ENCODE peak calls at places on chromosomes 6 and 20, in seven cellular contexts. One of them, this sample, is unnamed.

GRCh38 chr6:75084872-75085381 is 120.9 kb downstream of the COL12A1 start:
- DNase-seq in left ventricle myocardium inferior: no peak
- DNase-seq in epithelial cell of esophagus: peak; percentile 45
- DNase-seq in fibroblast of villous mesenchyme: no peak
- DNase-seq in CD8-positive, alpha-beta T cell: no peak
- DNase-seq in NB4: no peak
- DNase-seq in AG04449: no peak
- DNase-seq in this sample: no peak

GRCh38 chr6:54335871-54336270 is 27.6 kb downstream of the TINAG start:
- DNase-seq in left ventricle myocardium inferior: no peak
- DNase-seq in CD8-positive, alpha-beta T cell: no peak
- DNase-seq in NB4: no peak
- DNase-seq in epithelial cell of esophagus: peak; percentile 97
- DNase-seq in fibroblast of villous mesenchyme: peak; percentile 96
- DNase-seq in AG04449: peak; percentile 93
- DNase-seq in this sample: peak; percentile 98

GRCh38 chr6:145895802-145896201 is 68.4 kb downstream of the SHPRH start:
- DNase-seq in CD8-positive, alpha-beta T cell: no peak
- DNase-seq in epithelial cell of esophagus: peak; percentile 4
- DNase-seq in NB4: no peak
- DNase-seq in left ventricle myocardium inferior: no peak
- DNase-seq in fibroblast of villous mesenchyme: peak; percentile 29
- DNase-seq in AG04449: no peak
- DNase-seq in this sample: peak; percentile 40

GRCh38 chr6:27568226-27568889 is 95.5 kb upstream of the ZNF184 start:
- DNase-seq in NB4: no peak
- DNase-seq in left ventricle myocardium inferior: no peak
- DNase-seq in epithelial cell of esophagus: peak; percentile 42
- DNase-seq in CD8-positive, alpha-beta T cell: no peak
- DNase-seq in AG04449: no peak
- DNase-seq in fibroblast of villous mesenchyme: no peak
- DNase-seq in this sample: no peak

GRCh38 chr6:45717027-45717426 is 298.6 kb downstream of the CLIC5 start:
- DNase-seq in epithelial cell of esophagus: no peak
- DNase-seq in fibroblast of villous mesenchyme: no peak
- DNase-seq in NB4: no peak
- DNase-seq in AG04449: no peak
- DNase-seq in left ventricle myocardium inferior: no peak
- DNase-seq in CD8-positive, alpha-beta T cell: no peak
- DNase-seq in this sample: no peak

GRCh38 chr6:30769088-30769852 is 24.9 kb upstream of the IER3 start:
- DNase-seq in left ventricle myocardium inferior: no peak
- DNase-seq in epithelial cell of esophagus: peak; percentile 97
- DNase-seq in fibroblast of villous mesenchyme: peak; percentile 95
- DNase-seq in NB4: peak; percentile 89
- DNase-seq in CD8-positive, alpha-beta T cell: no peak
- DNase-seq in AG04449: peak; percentile 87
- DNase-seq in this sample: peak; percentile 94

GRCh38 chr20:14384411-14384810 is 47.0 kb upstream of the FLRT3 start:
- DNase-seq in left ventricle myocardium inferior: no peak
- DNase-seq in epithelial cell of esophagus: peak; percentile 50
- DNase-seq in NB4: no peak
- DNase-seq in fibroblast of villous mesenchyme: peak; percentile 14
- DNase-seq in CD8-positive, alpha-beta T cell: no peak
- DNase-seq in AG04449: no peak
- DNase-seq in this sample: peak; percentile 32

GRCh38 chr6:137241481-137242011 is 22.4 kb upstream of the IFNGR1 start:
- DNase-seq in left ventricle myocardium inferior: no peak
- DNase-seq in fibroblast of villous mesenchyme: peak; percentile 23
- DNase-seq in AG04449: no peak
- DNase-seq in epithelial cell of esophagus: peak; percentile 55
- DNase-seq in CD8-positive, alpha-beta T cell: no peak
- DNase-seq in NB4: no peak
- DNase-seq in this sample: peak; percentile 56

GRCh38 chr20:1363522-1363921 is 29.3 kb downstream of the FKBP1A start:
- DNase-seq in CD8-positive, alpha-beta T cell: no peak
- DNase-seq in NB4: no peak
- DNase-seq in epithelial cell of esophagus: no peak
- DNase-seq in AG04449: no peak
- DNase-seq in left ventricle myocardium inferior: no peak
- DNase-seq in fibroblast of villous mesenchyme: no peak
- DNase-seq in this sample: no peak

GRCh38 chr6:82144007-82144851 is 103.3 kb downstream of the IBTK start:
- DNase-seq in fibroblast of villous mesenchyme: peak; percentile 88
- DNase-seq in CD8-positive, alpha-beta T cell: no peak
- DNase-seq in AG04449: peak; percentile 94
- DNase-seq in NB4: peak; percentile 15
- DNase-seq in epithelial cell of esophagus: peak; percentile 95
- DNase-seq in left ventricle myocardium inferior: no peak
- DNase-seq in this sample: peak; percentile 92

DNA sequence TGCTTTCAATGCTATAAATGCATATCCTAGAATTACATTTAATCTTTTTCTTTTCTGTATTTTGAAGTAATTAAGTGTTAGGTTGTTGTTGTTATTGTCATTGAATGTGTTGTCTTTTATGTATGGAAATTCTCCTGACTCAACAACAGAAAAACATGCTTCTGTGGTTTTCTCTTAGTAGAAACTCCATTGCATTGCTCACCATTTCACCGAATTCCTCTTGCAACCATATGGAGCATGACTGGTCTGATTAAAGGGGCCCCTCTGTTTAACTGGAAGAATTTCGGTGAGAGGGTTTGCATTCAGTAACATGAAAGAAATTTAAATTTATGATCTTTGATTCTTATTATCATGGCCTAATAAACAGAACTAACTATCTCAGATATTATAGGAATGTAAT is 454.3 kb upstream of the JARID2 start:
- DNase-seq in fibroblast of villous mesenchyme: peak; percentile 75
- DNase-seq in AG04449: peak; percentile 36
- DNase-seq in left ventricle myocardium inferior: no peak
- DNase-seq in epithelial cell of esophagus: peak; percentile 18
- DNase-seq in NB4: no peak
- DNase-seq in CD8-positive, alpha-beta T cell: no peak
- DNase-seq in this sample: no peak
- H3K4me3 ChIP-seq in fibroblast of villous mesenchyme: no peak overlapping the region
- H3K4me3 ChIP-seq in AG04449: no peak overlapping the region
- H3K4me3 ChIP-seq in left ventricle myocardium inferior: no peak overlapping the region
- H3K4me3 ChIP-seq in epithelial cell of esophagus: no peak overlapping the region
- H3K4me3 ChIP-seq in NB4: no peak overlapping the region
- H3K4me3 ChIP-seq in CD8-positive, alpha-beta T cell: no peak overlapping the region
- H3K4me3 ChIP-seq in this sample: no peak overlapping the region

DNA sequence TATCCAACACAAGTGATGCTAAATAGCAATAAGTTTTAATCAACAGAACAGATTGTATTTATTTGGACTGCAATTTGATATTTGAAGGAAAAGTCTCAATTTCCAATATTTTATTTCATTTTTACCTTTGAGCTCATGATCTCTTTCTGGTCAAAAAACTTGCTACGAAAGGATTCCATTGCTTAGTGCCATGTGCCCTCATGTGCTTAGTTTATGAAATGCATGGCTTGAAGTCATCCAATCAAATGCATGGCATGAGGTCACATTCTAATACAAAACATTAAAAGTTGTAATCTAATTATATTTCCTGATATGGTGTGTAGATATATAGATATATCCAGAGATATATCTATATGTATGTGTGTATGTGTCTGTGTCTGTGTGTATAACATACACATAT is 321.2 kb upstream of the ADGRB3 start:
- DNase-seq in fibroblast of villous mesenchyme: no peak
- DNase-seq in left ventricle myocardium inferior: no peak
- DNase-seq in CD8-positive, alpha-beta T cell: no peak
- DNase-seq in NB4: peak; percentile 4
- DNase-seq in epithelial cell of esophagus: peak; percentile 29
- DNase-seq in AG04449: no peak
- DNase-seq in this sample: peak; percentile 67
- TF ChIP-seq CTCF in fibroblast of villous mesenchyme: no peak
- TF ChIP-seq CTCF in left ventricle myocardium inferior: no peak
- TF ChIP-seq CTCF in CD8-positive, alpha-beta T cell: no peak
- TF ChIP-seq CTCF in NB4: no peak
- TF ChIP-seq CTCF in epithelial cell of esophagus: peak; percentile 48
- TF ChIP-seq CTCF in AG04449: peak; percentile 30
- TF ChIP-seq CTCF in this sample: peak; percentile 53

DNA sequence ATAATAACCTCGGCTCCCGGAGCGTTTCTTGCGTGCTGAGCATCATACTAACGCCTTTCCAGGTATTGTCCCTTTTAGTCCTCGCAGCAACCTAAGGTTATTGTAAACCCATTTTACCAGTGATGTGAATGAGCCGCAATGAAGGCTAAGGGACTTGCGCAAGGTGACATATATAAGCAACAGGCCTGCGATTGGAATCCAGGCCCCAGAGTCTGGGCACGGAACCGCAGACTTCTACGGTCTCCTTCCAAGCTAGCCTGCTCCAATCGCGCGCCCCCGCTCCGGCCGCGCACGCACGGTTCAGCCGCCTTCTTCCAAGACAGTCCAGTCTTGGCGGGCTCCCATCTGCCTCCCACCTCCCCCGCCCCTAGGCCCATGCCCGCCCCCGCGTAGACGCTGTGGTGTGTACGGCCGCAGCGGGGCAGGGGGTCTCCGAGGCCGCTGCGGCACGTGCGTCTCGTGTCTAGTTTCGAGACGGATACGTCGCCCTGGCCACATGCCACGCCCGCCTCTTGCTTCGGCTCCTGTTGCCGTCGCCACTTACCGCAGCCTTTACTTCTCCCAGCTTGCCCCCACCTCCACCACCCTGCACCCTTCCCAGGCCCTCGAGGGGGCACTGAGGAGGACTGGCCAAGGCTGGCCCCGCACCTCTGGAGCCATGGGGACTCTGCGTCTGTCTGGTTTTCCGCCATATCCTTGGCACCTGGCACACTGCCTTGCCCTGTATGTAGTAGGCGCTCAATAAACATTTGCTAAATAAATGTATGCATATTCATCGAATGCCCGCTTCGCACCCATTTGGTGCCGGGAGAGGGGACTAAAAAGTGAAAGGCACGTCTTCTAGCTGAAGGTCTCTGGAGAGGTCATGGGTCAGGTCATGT is 855 bp upstream of the GFOD1 start:
- DNase-seq in AG04449: no peak
- DNase-seq in fibroblast of villous mesenchyme: peak; percentile 68
- DNase-seq in CD8-positive, alpha-beta T cell: no peak
- DNase-seq in left ventricle myocardium inferior: peak; percentile 55
- DNase-seq in NB4: peak; percentile 66
- DNase-seq in epithelial cell of esophagus: peak; percentile 41
- DNase-seq in this sample: peak; percentile 62
- H3K4me3 ChIP-seq in AG04449: peak overlapping the region; percentile 68
- H3K4me3 ChIP-seq in fibroblast of villous mesenchyme: peak overlapping the region; percentile 67
- H3K4me3 ChIP-seq in CD8-positive, alpha-beta T cell: peak overlapping the region; percentile 80
- H3K4me3 ChIP-seq in left ventricle myocardium inferior: peak overlapping the region; percentile 93
- H3K4me3 ChIP-seq in NB4: peak overlapping the region; percentile 57
- H3K4me3 ChIP-seq in epithelial cell of esophagus: peak overlapping the region; percentile 51
- H3K4me3 ChIP-seq in this sample: peak overlapping the region; percentile 64

GRCh38 chr6:7640607-7641577 is 50.9 kb downstream of the SNRNP48 start:
- DNase-seq in AG04449: peak; percentile 26
- DNase-seq in CD8-positive, alpha-beta T cell: no peak
- DNase-seq in fibroblast of villous mesenchyme: peak; percentile 85
- DNase-seq in NB4: no peak
- DNase-seq in epithelial cell of esophagus: peak; percentile 95
- DNase-seq in left ventricle myocardium inferior: no peak
- DNase-seq in this sample: peak; percentile 71
- TF ChIP-seq CTCF in AG04449: no peak
- TF ChIP-seq CTCF in CD8-positive, alpha-beta T cell: no peak
- TF ChIP-seq CTCF in fibroblast of villous mesenchyme: peak; percentile 7
- TF ChIP-seq CTCF in NB4: no peak
- TF ChIP-seq CTCF in epithelial cell of esophagus: no peak
- TF ChIP-seq CTCF in left ventricle myocardium inferior: no peak
- TF ChIP-seq CTCF in this sample: no peak

GRCh38 chr6:134950482-134950881 is 581 bp upstream of the ALDH8A1 start:
- DNase-seq in epithelial cell of esophagus: no peak
- DNase-seq in AG04449: no peak
- DNase-seq in fibroblast of villous mesenchyme: no peak
- DNase-seq in NB4: no peak
- DNase-seq in CD8-positive, alpha-beta T cell: no peak
- DNase-seq in left ventricle myocardium inferior: no peak
- DNase-seq in this sample: no peak
- H3K4me3 ChIP-seq in epithelial cell of esophagus: no peak overlapping the region
- H3K4me3 ChIP-seq in AG04449: no peak overlapping the region
- H3K4me3 ChIP-seq in fibroblast of villous mesenchyme: no peak overlapping the region
- H3K4me3 ChIP-seq in NB4: no peak overlapping the region
- H3K4me3 ChIP-seq in CD8-positive, alpha-beta T cell: no peak overlapping the region
- H3K4me3 ChIP-seq in left ventricle myocardium inferior: no peak overlapping the region
- H3K4me3 ChIP-seq in this sample: no peak overlapping the region

GRCh38 chr20:38270869-38271608 is 10.5 kb upstream of the KIAA1755 start:
- DNase-seq in AG04449: peak; percentile 92
- DNase-seq in epithelial cell of esophagus: peak; percentile 92
- DNase-seq in left ventricle myocardium inferior: peak; percentile 77
- DNase-seq in NB4: peak; percentile 24
- DNase-seq in fibroblast of villous mesenchyme: peak; percentile 90
- DNase-seq in CD8-positive, alpha-beta T cell: no peak
- DNase-seq in this sample: peak; percentile 95
- TF ChIP-seq CTCF in AG04449: no peak
- TF ChIP-seq CTCF in epithelial cell of esophagus: no peak
- TF ChIP-seq CTCF in left ventricle myocardium inferior: peak; percentile 26
- TF ChIP-seq CTCF in NB4: no peak
- TF ChIP-seq CTCF in fibroblast of villous mesenchyme: no peak
- TF ChIP-seq CTCF in CD8-positive, alpha-beta T cell: no peak
- TF ChIP-seq CTCF in this sample: no peak

This sample was measured in fibroblast of pulmonary artery.